ENCODE peak calls at places on chromosomes 1 and 21, in ten cellular contexts. Q is HCT116, Z is breast epithelium, H is esophagus muscularis mucosa, S is GM12891, Y is K562, N is Panc1, L is GM23338, W is spleen, J is endothelial cell of umbilical vein. X is an unnamed sample.

GRCh38 chr1:117825414-117825813 is 104.0 kb downstream of the GDAP2 start:
- DNase-seq in W (no peak), Y (no peak), H (no peak), L (no peak), N (no peak), Q (no peak), J (no peak), Z (no peak), S (no peak), X (no peak)

GRCh38 chr1:34784751-34785221 is 3.8 kb downstream of the GJB3 start:
- DNase-seq in Y (no peak), Z (no peak), L (no peak), N (no peak), H (no peak), S (no peak), Q (no peak), J (no peak), W (no peak), X (peak)

GRCh38 chr1:61853545-61853944 is 111.3 kb downstream of the PATJ start:
- DNase-seq in L (no peak), J (peak), Z (no peak), W (no peak), S (no peak), Y (no peak), N (no peak), H (no peak), Q (no peak), X (no peak)

GRCh38 chr1:187853505-187853904 is 1024.8 kb downstream of the PLA2G4A start:
- DNase-seq in Z (no peak), S (no peak), J (no peak), N (no peak), L (no peak), H (no peak), Q (no peak), Y (no peak), W (no peak), X (no peak)

GRCh38 chr1:228308085-228308601 is 98.5 kb downstream of the TRIM11 start:
- DNase-seq in L (no peak), Z (peak), Q (no peak), Y (no peak), W (peak), H (no peak), N (no peak), J (no peak), S (no peak), X (no peak)

GRCh38 chr1:147389532-147390184 is 147.2 kb downstream of the CHD1L start:
- DNase-seq in N (peak), L (peak), Q (peak), H (no peak), W (no peak), Z (no peak), J (peak), Y (peak), S (peak), X (no peak)

GRCh38 chr1:117500584-117500983 is 105.3 kb upstream of the TENT5C start:
- DNase-seq in N (no peak), L (no peak), H (no peak), Q (no peak), Z (no peak), W (no peak), J (no peak), S (no peak), Y (no peak), X (no peak)

GRCh38 chr21:42406846-42407245 is 3.1 kb downstream of the UBASH3A start:
- DNase-seq in Q (no peak), Y (no peak), L (no peak), N (no peak), Z (no peak), S (no peak), W (no peak), H (no peak), J (no peak), X (no peak)

GRCh38 chr1:244305776-244306341 is 145.8 kb downstream of the ADSS2 start:
- DNase-seq in S (no peak), Q (no peak), W (no peak), Z (no peak), Y (no peak), L (no peak), N (no peak), H (no peak), J (no peak), X (no peak)

GRCh38 chr21:25925936-25926335 is 191.2 kb downstream of the GABPA start:
- DNase-seq in Y (no peak), J (peak), Z (no peak), N (peak), W (no peak), H (no peak), S (no peak), L (no peak), Q (no peak), X (no peak)

GRCh38 chr1:206506803-206507394 is 432 bp upstream of the RASSF5 start:
- DNase-seq in N (no peak), J (no peak), S (no peak), Y (no peak), H (no peak), L (peak), Q (no peak), Z (no peak), W (peak), X (no peak)

GRCh38 chr1:50531027-50531426 is 107.8 kb upstream of the DMRTA2 start:
- DNase-seq in Q (no peak), Y (no peak), S (no peak), W (no peak), J (peak), H (no peak), Z (no peak), L (no peak), N (no peak), X (no peak)

GRCh38 chr1:192633533-192634258 is 2.3 kb upstream of the RGS13 start:
- DNase-seq in H (no peak), Y (no peak), L (no peak), Z (no peak), S (no peak), N (no peak), J (no peak), W (no peak), Q (peak), X (no peak)

GRCh38 chr1:55916480-55916879 is 662.9 kb downstream of the PLPP3 start:
- DNase-seq in J (no peak), W (no peak), Q (no peak), S (no peak), N (no peak), H (no peak), Y (no peak), Z (no peak), L (no peak), X (no peak)

GRCh38 chr1:197140123-197140522 is 6.3 kb downstream of the ASPM start:
- DNase-seq in Y (no peak), N (no peak), W (no peak), L (no peak), S (no peak), J (peak), Q (no peak), H (no peak), Z (no peak), X (no peak)

GRCh38 chr1:227809026-227809425 is 6.4 kb upstream of the PRSS38 start:
- DNase-seq in Q (no peak), Y (no peak), S (no peak), J (no peak), W (no peak), Z (no peak), L (no peak), H (no peak), N (no peak), X (no peak)

GRCh38 chr1:39692152-39693064 is 1.2 kb upstream of the HPCAL4 start:
- DNase-seq in H (no peak), Z (no peak), S (no peak), L (peak), J (no peak), W (no peak), Q (no peak), N (no peak), Y (no peak), X (no peak)

GRCh38 chr1:178768423-178768822 is 43.4 kb downstream of the RALGPS2 start:
- DNase-seq in S (peak), Q (peak), H (no peak), Z (no peak), J (no peak), Y (peak), W (no peak), N (peak), L (peak), X (no peak)

GRCh38 chr1:228152097-228152917 is 2.6 kb downstream of the GJC2 start:
- DNase-seq in J (no peak), Y (no peak), S (peak), W (peak), Q (no peak), H (no peak), Z (no peak), L (no peak), N (no peak), X (peak)

GRCh38 chr21:31476551-31477120 is 132.6 kb upstream of the TIAM1 start:
- DNase-seq in Z (no peak), J (no peak), H (no peak), L (no peak), Y (no peak), N (no peak), W (no peak), S (no peak), Q (no peak), X (no peak)

GRCh38 chr21:39137248-39138186 is 45.7 kb downstream of the PSMG1 start:
- DNase-seq in W (no peak), S (no peak), Z (no peak), Q (no peak), J (no peak), L (peak), Y (no peak), H (peak), N (no peak), X (no peak)

GRCh38 chr1:161175771-161176453 is 1.4 kb downstream of the B4GALT3 start:
- DNase-seq in Y (no peak), S (peak), Z (no peak), L (no peak), N (no peak), H (no peak), W (peak), Q (no peak), J (no peak), X (no peak)

GRCh38 chr1:216183007-216183406 is 240.2 kb downstream of the USH2A start:
- DNase-seq in Z (no peak), Q (no peak), S (no peak), H (no peak), J (no peak), W (no peak), L (peak), Y (no peak), N (no peak), X (no peak)

GRCh38 chr1:51101976-51102375 is at the start of gene C1orf185:
- DNase-seq in Y (peak), L (no peak), Q (no peak), J (no peak), H (no peak), W (no peak), Z (no peak), N (no peak), S (no peak), X (no peak)

GRCh38 chr1:15153184-15153841 is at the start of gene TMEM51:
- DNase-seq in Q (no peak), L (peak), Y (peak), N (no peak), S (peak), W (no peak), H (no peak), J (peak), Z (no peak), X (no peak)

GRCh38 chr1:210800301-210800700 is 333.6 kb downstream of the KCNH1 start:
- DNase-seq in W (no peak), L (no peak), Q (no peak), S (no peak), Z (no peak), H (no peak), J (no peak), Y (no peak), N (no peak), X (no peak)

GRCh38 chr1:42963378-42964005 is 4.8 kb upstream of the SLC2A1 start:
- DNase-seq in J (peak), L (no peak), W (no peak), Y (peak), H (no peak), Z (no peak), Q (no peak), N (no peak), S (no peak), X (no peak)

GRCh38 chr1:100626397-100626796 is 88.5 kb downstream of the GPR88 start:
- DNase-seq in L (no peak), H (no peak), J (peak), Y (no peak), Z (no peak), W (no peak), N (no peak), S (no peak), Q (no peak), X (no peak)

GRCh38 chr1:159817276-159818041 is 9.2 kb upstream of the SLAMF8 start:
- DNase-seq in Z (no peak), L (no peak), Y (no peak), Q (no peak), W (no peak), J (peak), S (no peak), H (no peak), N (peak), X (no peak)

GRCh38 chr1:225572422-225572821 is 80.5 kb downstream of the ENAH start:
- DNase-seq in J (no peak), S (no peak), Y (no peak), L (no peak), Q (no peak), N (no peak), H (no peak), Z (no peak), W (no peak), X (no peak)

GRCh38 chr1:162661336-162661735 is 29.1 kb downstream of the DDR2 start:
- DNase-seq in W (no peak), Z (no peak), S (no peak), Q (no peak), H (peak), Y (no peak), N (no peak), J (no peak), L (no peak), X (no peak)

DNA sequence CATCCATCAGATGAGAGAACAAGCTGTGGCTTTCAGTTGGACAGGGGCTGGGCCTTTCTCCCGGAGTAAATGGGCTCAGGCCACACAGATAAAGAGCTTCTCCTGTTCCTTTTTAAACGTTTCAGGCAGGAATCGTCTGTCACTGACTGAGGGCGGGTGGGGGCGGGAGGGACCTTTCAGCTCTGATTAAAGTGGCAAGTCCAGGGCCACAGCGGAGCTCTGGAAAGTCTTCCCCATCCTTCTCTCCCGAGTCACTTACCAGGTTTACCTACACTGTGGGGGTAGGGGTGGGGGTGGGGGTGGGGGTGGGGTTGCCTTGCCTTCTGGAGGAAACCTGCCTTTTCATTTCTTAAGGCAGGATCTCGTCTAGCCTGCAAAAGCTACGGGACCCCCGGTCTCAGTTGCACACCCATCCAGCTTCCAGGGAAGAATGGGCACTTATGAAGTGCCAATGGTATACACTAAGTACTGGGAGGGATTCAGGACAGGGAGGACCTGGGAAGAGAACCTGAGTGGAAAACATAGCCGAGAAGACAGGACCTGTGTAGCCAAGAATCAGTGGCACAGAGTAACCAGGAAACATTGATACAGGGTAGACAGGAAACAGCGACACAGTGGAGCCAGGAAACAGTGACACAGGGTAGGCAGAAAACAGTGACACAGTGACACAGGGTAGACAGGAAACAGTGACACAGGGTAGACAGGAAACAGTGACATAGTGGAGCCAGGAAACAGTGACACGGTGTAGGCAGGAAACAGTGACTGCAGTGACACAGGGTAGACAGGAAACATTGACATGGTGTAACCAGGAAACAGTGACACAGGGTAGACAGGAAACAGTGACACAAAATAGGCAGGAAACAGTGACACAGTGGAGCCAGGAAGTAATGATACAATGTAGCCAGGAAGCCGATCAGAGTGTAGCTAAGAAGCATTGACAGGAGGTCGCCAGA is 138.2 kb upstream of the ARHGEF16 start:
- DNase-seq in W (no peak), L (no peak), S (no peak), N (peak), H (no peak), Y (no peak), Z (no peak), Q (no peak), J (no peak), X (no peak)
- TF ChIP-seq POLR2AphosphoS5 in W (no peak), L (no peak), S (no peak), N (no peak), H (no peak), Y (no peak), Z (no peak), Q (no peak), J (no peak), X (no peak)

GRCh38 chr21:41240040-41240439 is 72.1 kb downstream of the BACE2 start:
- DNase-seq in L (no peak), N (no peak), J (no peak), H (no peak), Q (no peak), Z (no peak), S (no peak), Y (no peak), W (no peak), X (no peak)

GRCh38 chr21:41241341-41241740 is 73.4 kb downstream of the BACE2 start:
- DNase-seq in N (no peak), W (no peak), H (no peak), L (no peak), Z (no peak), S (no peak), Q (no peak), J (no peak), Y (no peak), X (no peak)

GRCh38 chr21:41243107-41243506 is 73.5 kb upstream of the FAM3B start:
- DNase-seq in H (no peak), Y (no peak), Z (no peak), J (no peak), L (no peak), S (no peak), Q (no peak), W (no peak), N (no peak), X (no peak)

GRCh38 chr21:41245509-41246135 is 71.0 kb upstream of the FAM3B start:
- DNase-seq in J (no peak), L (peak), Z (no peak), H (no peak), Q (no peak), Y (no peak), S (no peak), N (no peak), W (no peak), X (no peak)

DNA sequence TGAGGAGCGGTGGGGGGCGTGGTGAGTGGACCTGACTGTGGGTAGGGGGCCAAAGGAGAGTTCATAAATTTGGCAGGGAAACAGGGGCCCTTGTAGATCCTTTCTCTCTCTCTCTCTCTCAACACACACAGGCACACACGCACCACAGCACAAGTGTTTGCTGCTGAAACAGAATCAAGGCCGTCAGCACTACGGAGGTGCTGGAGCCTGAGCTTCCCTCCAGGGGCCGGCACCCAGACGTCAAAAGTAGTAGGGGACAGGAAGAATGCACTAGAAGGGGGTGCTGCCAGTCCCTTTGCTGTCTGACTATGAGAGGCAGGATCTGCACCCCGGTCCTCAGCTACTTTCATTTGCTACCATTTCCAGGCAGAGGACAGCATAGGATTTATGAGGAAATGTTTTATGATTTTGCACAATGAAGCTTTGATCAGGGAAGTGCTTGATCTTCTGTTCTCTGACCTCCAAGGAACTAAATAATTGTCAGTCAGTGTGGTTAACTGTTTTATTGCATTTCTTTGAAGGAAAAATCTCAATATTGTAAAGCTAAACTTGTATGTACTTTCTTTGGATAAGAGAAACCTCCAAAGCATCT is 74.3 kb upstream of the FAM3B start:
- DNase-seq in W (no peak), L (no peak), S (no peak), Y (no peak), N (no peak), Z (no peak), Q (no peak), H (no peak), J (no peak), X (no peak)
- TF ChIP-seq POLR2AphosphoS5 in W (no peak), L (no peak), S (no peak), Y (no peak), N (no peak), Z (no peak), Q (no peak), H (no peak), J (no peak), X (no peak)

GRCh38 chr1:203480525-203481084 is 5.0 kb downstream of the PRELP start:
- DNase-seq in Y (peak), W (peak), J (peak), Z (peak), Q (peak), S (no peak), N (no peak), H (peak), L (peak), X (peak)
- TF ChIP-seq POLR2AphosphoS5 in Y (no peak), W (no peak), J (peak), Z (peak), Q (peak), S (no peak), N (no peak), H (no peak), L (no peak), X (no peak)

GRCh38 chr1:1125945-1126344 is 10.1 kb upstream of the C1orf159 start:
- DNase-seq in N (no peak), W (no peak), Z (no peak), H (no peak), S (no peak), Y (no peak), L (no peak), J (no peak), Q (no peak), X (no peak)

GRCh38 chr1:1123581-1124507 is 8.0 kb upstream of the C1orf159 start:
- DNase-seq in Z (no peak), J (no peak), Q (no peak), H (no peak), Y (no peak), L (no peak), N (no peak), S (no peak), W (peak), X (no peak)

GRCh38 chr1:1124508-1124785 is 8.6 kb upstream of the C1orf159 start:
- DNase-seq in S (no peak), H (no peak), J (no peak), W (no peak), Y (no peak), Q (no peak), Z (no peak), L (no peak), N (no peak), X (no peak)

GRCh38 chr1:1122981-1123480 is 7.1 kb upstream of the C1orf159 start:
- DNase-seq in Z (no peak), N (no peak), Q (no peak), J (no peak), L (no peak), Y (no peak), S (peak), H (no peak), W (peak), X (no peak)

GRCh38 chr1:1124786-1125642 is 9.1 kb upstream of the C1orf159 start:
- DNase-seq in N (no peak), Z (no peak), J (no peak), Y (no peak), Q (no peak), L (no peak), W (no peak), S (no peak), H (no peak), X (no peak)
- TF ChIP-seq POLR2AphosphoS5 in N (no peak), Z (no peak), J (no peak), Y (no peak), Q (no peak), L (no peak), W (no peak), S (no peak), H (no peak), X (no peak)

GRCh38 chr1:155125511-155125945 is 2.1 kb upstream of the EFNA1 start:
- DNase-seq in N (no peak), S (no peak), Q (no peak), W (no peak), Y (no peak), H (no peak), J (no peak), L (peak), Z (no peak), X (no peak)
- TF ChIP-seq POLR2AphosphoS5 in N (no peak), S (no peak), Q (no peak), W (no peak), Y (no peak), H (no peak), J (no peak), L (no peak), Z (no peak), X (no peak)

GRCh38 chr1:229325873-229326502 is 16.9 kb downstream of the CCSAP start:
- DNase-seq in W (no peak), N (no peak), S (no peak), J (no peak), L (no peak), Q (no peak), Y (no peak), Z (no peak), H (no peak), X (no peak)
- TF ChIP-seq POLR2AphosphoS5 in W (no peak), N (no peak), S (no peak), J (no peak), L (no peak), Q (no peak), Y (no peak), Z (no peak), H (no peak), X (no peak)

DNA sequence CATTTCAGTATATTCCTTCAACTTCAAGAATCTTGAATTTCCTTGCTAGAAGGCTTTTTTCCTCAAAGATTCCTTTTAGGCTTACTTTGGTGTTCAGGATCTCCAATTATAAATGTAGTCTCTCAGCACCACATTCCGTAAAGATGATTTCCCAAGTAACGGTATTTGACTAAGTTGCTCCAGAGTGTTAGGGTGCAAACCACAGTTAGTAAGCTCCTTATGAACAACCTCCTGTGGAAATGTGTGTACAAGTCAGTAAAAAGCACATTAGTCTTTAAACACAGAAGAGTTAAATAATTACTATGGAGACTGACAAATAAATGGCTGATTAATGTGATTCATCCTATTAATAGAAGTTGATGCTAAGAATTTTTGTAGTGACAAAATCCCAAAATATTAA is 10.3 kb downstream of the DONSON start:
- DNase-seq in N (no peak), J (no peak), S (no peak), Q (no peak), L (no peak), Z (no peak), Y (no peak), H (no peak), W (no peak), X (no peak)
- TF ChIP-seq POLR2AphosphoS5 in N (no peak), J (no peak), S (no peak), Q (no peak), L (no peak), Z (no peak), Y (no peak), H (no peak), W (no peak), X (no peak)